ENCODE peak calls at places on chromosomes 4 and X, in eight cellular contexts. Y is esophagus squamous epithelium, L is psoas muscle, U is epithelial cell of prostate, Z is cardiac muscle cell, D is substantia nigra, X is right atrium auricular region, H is K562. W is an unnamed sample.

GRCh38 chrX:69082055-69082752 is 83.0 kb downstream of the PJA1 start:
- DNase-seq in Z (no peak), D (no peak), H (peak), U (no peak), L (no peak), Y (no peak), X (no peak), W (no peak)

GRCh38 chrX:124212622-124213021 is 119.8 kb upstream of the TEX13D start:
- DNase-seq in H (no peak), Y (no peak), Z (no peak), L (no peak), D (no peak), X (no peak), U (no peak), W (no peak)

GRCh38 chrX:131146702-131147101 is 88.6 kb downstream of the ARHGAP36 start:
- DNase-seq in H (no peak), U (no peak), Z (no peak), X (no peak), Y (no peak), L (no peak), D (no peak), W (no peak)

GRCh38 chr4:27084685-27085356 is 224.2 kb downstream of the STIM2 start:
- DNase-seq in U (no peak), X (no peak), H (peak), L (peak), Y (no peak), Z (peak), D (peak), W (peak)

GRCh38 chr4:82969414-82969813 is 41.2 kb downstream of the LIN54 start:
- DNase-seq in H (no peak), D (no peak), Y (no peak), Z (no peak), X (no peak), L (no peak), U (no peak), W (no peak)

GRCh38 chr4:99808260-99808857 is 8.3 kb upstream of the DAPP1 start:
- DNase-seq in Y (no peak), H (peak), X (peak), U (no peak), L (peak), D (no peak), Z (peak), W (no peak)

GRCh38 chr4:114654607-114655006 is 56.0 kb downstream of the UGT8 start:
- DNase-seq in U (no peak), H (no peak), X (no peak), Y (no peak), Z (no peak), L (no peak), D (no peak), W (no peak)

GRCh38 chr4:140400111-140400510 is 26.7 kb downstream of the SCOC start:
- DNase-seq in L (no peak), U (no peak), Y (no peak), H (no peak), D (no peak), Z (no peak), X (no peak), W (no peak)

GRCh38 chr4:98334461-98334860 is 73.3 kb downstream of the RAP1GDS1 start:
- DNase-seq in L (no peak), Y (no peak), H (no peak), X (no peak), U (no peak), D (no peak), Z (no peak), W (no peak)

GRCh38 chr4:76626686-76627465 is 191.8 kb downstream of the SHROOM3 start:
- DNase-seq in H (peak), L (no peak), X (no peak), Z (peak), D (no peak), Y (no peak), U (no peak), W (no peak)

GRCh38 chr4:98747659-98748091 is 89.3 kb upstream of the TSPAN5 start:
- DNase-seq in Z (no peak), L (no peak), U (no peak), H (no peak), X (no peak), D (no peak), Y (no peak), W (no peak)

GRCh38 chr4:127775843-127776242 is 6.3 kb upstream of the HSPA4L start:
- DNase-seq in H (no peak), D (no peak), X (no peak), U (no peak), Y (no peak), L (no peak), Z (no peak), W (no peak)

GRCh38 chr4:25580633-25581467 is 74.8 kb upstream of the SLC34A2 start:
- DNase-seq in D (no peak), Z (no peak), L (no peak), H (no peak), U (no peak), Y (no peak), X (no peak), W (no peak)

GRCh38 chr4:143559757-143560147 is 46.2 kb downstream of the SMARCA5 start:
- DNase-seq in L (no peak), D (no peak), X (no peak), Z (peak), U (no peak), H (no peak), Y (no peak), W (no peak)

GRCh38 chr4:103887191-103887590 is 167.4 kb upstream of the TACR3 start:
- DNase-seq in L (no peak), X (no peak), Y (no peak), D (no peak), U (no peak), Z (no peak), H (no peak), W (no peak)

GRCh38 chrX:154749856-154750255 is 1.0 kb downstream of the GAB3 start:
- DNase-seq in U (no peak), Y (no peak), Z (peak), H (peak), L (no peak), X (no peak), D (no peak), W (no peak)

GRCh38 chr4:159506801-159507517 is 404.1 kb downstream of the RAPGEF2 start:
- DNase-seq in X (no peak), H (no peak), Y (no peak), D (no peak), U (no peak), L (no peak), Z (no peak), W (no peak)

GRCh38 chr4:28518781-28519180 is 1658.1 kb downstream of the STIM2 start:
- DNase-seq in Z (no peak), Y (no peak), U (no peak), L (no peak), D (no peak), H (no peak), X (no peak), W (no peak)

GRCh38 chr4:186719925-186720694 is 3.5 kb downstream of the FAT1 start:
- DNase-seq in D (no peak), X (no peak), Z (peak), H (peak), L (no peak), Y (no peak), U (no peak), W (no peak)

GRCh38 chr4:26731342-26731741 is 129.3 kb upstream of the STIM2 start:
- DNase-seq in D (no peak), H (no peak), Y (no peak), Z (no peak), U (no peak), L (no peak), X (no peak), W (no peak)

GRCh38 chrX:107576841-107577240 is 51.5 kb upstream of the PRPS1 start:
- DNase-seq in L (no peak), H (no peak), Z (no peak), Y (no peak), U (no peak), X (no peak), D (no peak), W (no peak)

GRCh38 chrX:53682885-53683555 is 3.5 kb downstream of the HUWE1 start:
- DNase-seq in X (no peak), D (no peak), Y (no peak), Z (peak), H (peak), U (no peak), L (peak), W (no peak)

GRCh38 chrX:25968920-25969319 is 169.2 kb upstream of the MAGEB18 start:
- DNase-seq in Y (no peak), X (no peak), U (no peak), H (peak), D (no peak), Z (peak), L (no peak), W (no peak)

GRCh38 chr4:160423879-160424451 is 1321.1 kb downstream of the RAPGEF2 start:
- DNase-seq in Y (no peak), Z (peak), D (no peak), L (no peak), X (no peak), H (no peak), U (peak), W (no peak)

GRCh38 chrX:103399744-103400143 is 23.4 kb downstream of the BEX3 start:
- DNase-seq in D (no peak), Z (no peak), H (no peak), L (no peak), Y (no peak), X (no peak), U (no peak), W (no peak)

GRCh38 chr4:69092190-69092589 is 4.1 kb upstream of the UGT2B7 start:
- DNase-seq in L (no peak), D (no peak), Y (no peak), U (peak), X (no peak), Z (peak), H (no peak), W (no peak)

GRCh38 chrX:104315555-104315954 is 60.8 kb upstream of the ESX1 start:
- DNase-seq in H (no peak), D (no peak), U (no peak), Z (peak), X (no peak), L (no peak), Y (no peak), W (no peak)

GRCh38 chr4:165905405-165906027 is 32.5 kb downstream of the TLL1 start:
- DNase-seq in D (no peak), Z (peak), U (peak), X (no peak), L (no peak), H (no peak), Y (no peak), W (no peak)

GRCh38 chr4:126938023-126938422 is 694.7 kb upstream of the INTU start:
- DNase-seq in Y (no peak), D (no peak), X (no peak), L (no peak), H (no peak), Z (no peak), U (no peak), W (no peak)

GRCh38 chr4:182770259-182770968 is 146.8 kb downstream of the DCTD start:
- DNase-seq in L (no peak), X (no peak), D (no peak), Y (no peak), Z (no peak), H (no peak), U (no peak), W (no peak)

GRCh38 chrX:148416931-148417330 is 83.5 kb upstream of the AFF2 start:
- DNase-seq in Z (peak), X (no peak), U (no peak), L (no peak), Y (no peak), H (no peak), D (no peak), W (no peak)

GRCh38 chrX:123277347-123277746 is 93.3 kb downstream of the GRIA3 start:
- DNase-seq in Y (no peak), X (no peak), L (no peak), U (no peak), Z (no peak), D (no peak), H (no peak), W (no peak)

GRCh38 chr4:123479944-123480343 is 83.3 kb downstream of the SPRY1 start:
- DNase-seq in X (no peak), Z (peak), Y (no peak), U (peak), L (no peak), D (no peak), H (peak), W (no peak)

GRCh38 chrX:97797076-97797475 is 913.4 kb downstream of the RPA4 start:
- DNase-seq in Z (no peak), H (no peak), X (no peak), L (no peak), U (no peak), Y (no peak), D (no peak), W (no peak)

DNA sequence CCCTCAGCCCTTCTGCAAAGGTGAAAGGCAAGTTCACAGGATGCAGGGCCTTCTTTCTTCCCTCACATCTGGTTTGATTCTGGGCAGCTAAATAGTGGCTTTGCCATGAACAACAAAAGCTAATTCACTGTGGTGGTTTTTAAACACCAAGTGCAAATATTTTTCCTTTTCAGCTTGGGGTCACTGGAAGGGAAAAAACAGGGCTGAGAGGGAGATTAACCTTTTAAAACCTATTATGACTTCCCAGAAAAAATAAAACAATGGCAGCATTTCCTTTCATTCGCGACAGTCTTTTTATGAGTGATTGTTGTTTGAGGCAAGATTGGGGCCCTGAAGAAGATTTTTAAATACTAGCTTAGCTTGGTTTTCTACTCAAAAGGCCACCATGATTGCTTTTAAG is 103.7 kb upstream of the SCML1 start:
- DNase-seq in Z (no peak), U (no peak), X (no peak), D (no peak), Y (no peak), H (no peak), L (no peak), W (no peak)
- H3K27ac ChIP-seq in Z (no peak), U (peak), X (no peak), D (no peak), Y (peak), H (no peak), L (no peak), W (no peak)

GRCh38 chr4:78629991-78630541 is 78.5 kb downstream of the ANXA3 start:
- DNase-seq in L (no peak), Z (no peak), U (no peak), D (no peak), H (peak), X (no peak), Y (no peak), W (no peak)
- H3K27ac ChIP-seq in L (no peak), Z (peak), U (peak), D (peak), H (peak), X (peak), Y (peak), W (peak)

DNA sequence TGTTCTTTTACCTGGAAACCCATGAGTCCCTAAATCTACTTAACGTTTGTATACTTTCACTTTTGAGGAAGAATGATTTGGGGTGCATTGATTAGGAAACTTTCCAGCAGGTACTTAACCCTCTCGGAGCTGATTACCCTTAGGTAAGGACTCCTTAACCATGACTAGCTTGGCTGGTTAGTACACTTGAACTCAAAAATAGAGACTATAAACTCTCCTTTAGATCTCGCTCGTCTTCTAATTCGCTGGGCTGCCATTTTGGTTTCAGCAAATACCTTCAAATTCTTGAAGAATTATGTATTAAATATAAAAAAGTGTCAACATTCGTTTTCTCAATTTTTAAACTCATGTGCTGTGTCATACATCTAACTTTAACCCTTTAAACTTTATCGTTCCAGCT is 2.0 kb downstream of the USP9X start:
- DNase-seq in H (no peak), D (no peak), U (no peak), L (no peak), X (no peak), Z (no peak), Y (no peak), W (no peak)
- H3K27ac ChIP-seq in H (peak), D (no peak), U (peak), L (peak), X (peak), Z (peak), Y (peak), W (no peak)

GRCh38 chr4:87042986-87043820 is 108.4 kb downstream of the AFF1 start:
- DNase-seq in L (no peak), Z (no peak), H (no peak), D (no peak), U (no peak), Y (no peak), X (no peak), W (no peak)
- H3K27ac ChIP-seq in L (peak), Z (peak), H (no peak), D (peak), U (no peak), Y (peak), X (peak), W (no peak)

DNA sequence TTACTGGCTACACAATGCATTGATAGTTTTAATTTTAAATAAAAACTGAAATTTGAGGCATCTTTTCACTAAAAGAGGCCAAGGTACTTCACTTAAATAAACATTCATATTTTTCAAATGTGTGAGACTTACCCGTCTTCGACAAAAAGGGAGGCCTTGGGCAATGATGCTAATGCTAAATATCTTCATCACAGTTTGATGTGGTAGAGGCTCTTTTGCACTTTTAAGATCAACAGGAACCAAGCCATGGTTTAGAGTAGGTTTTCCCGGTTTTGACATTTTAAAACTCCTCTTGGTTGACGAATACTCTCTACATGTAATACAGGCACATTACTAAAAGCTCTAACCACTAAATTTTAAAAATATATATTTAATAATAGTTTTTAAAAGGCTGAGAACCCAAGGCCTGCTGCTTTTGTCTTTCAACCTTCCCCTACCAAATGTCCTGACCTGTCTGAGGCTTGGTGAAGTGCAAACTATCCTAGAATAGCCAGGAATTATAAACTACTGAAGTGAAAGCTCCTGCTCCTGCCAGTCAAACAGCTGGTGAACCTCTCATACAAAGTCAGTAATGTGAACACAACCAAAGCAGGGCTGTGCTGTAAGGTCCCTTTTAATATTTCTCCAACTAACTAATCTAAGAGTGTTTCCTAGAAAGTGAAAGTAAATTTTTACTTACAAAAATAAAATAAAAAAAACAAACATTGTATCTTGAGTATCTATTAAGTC is 153.7 kb downstream of the FBXW7 start:
- DNase-seq in Y (no peak), L (no peak), D (no peak), X (no peak), Z (peak), H (no peak), U (no peak), W (no peak)
- H3K27ac ChIP-seq in Y (peak), L (peak), D (no peak), X (peak), Z (peak), H (no peak), U (no peak), W (no peak)

DNA sequence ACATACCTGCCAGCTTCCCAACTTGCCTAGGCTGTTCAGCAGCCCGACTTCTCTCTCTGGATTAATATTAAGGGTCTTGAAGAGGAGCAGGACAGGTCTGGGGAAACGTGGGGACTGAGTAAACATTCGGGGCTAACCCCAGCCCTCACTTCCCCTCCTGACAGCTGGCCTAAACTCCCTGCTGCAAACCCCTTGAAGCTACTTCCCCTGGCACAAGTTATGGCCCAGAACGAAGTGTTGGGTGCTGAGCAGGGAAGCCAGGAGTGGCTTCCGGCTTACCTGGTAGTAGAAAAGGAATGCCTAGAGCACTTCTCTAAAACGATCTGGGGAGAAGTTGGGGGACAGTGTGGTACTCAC is 200.0 kb downstream of the BCOR start:
- DNase-seq in U (no peak), Z (no peak), Y (no peak), D (no peak), H (no peak), X (no peak), L (no peak), W (no peak)
- H3K27ac ChIP-seq in U (peak), Z (no peak), Y (peak), D (no peak), H (no peak), X (peak), L (no peak), W (no peak)

GRCh38 chr4:13984996-13985780 is 357.7 kb upstream of the BOD1L1 start:
- DNase-seq in Z (peak), U (no peak), D (no peak), Y (no peak), L (no peak), X (no peak), H (no peak), W (no peak)
- H3K27ac ChIP-seq in Z (no peak), U (no peak), D (no peak), Y (no peak), L (no peak), X (no peak), H (no peak), W (no peak)

GRCh38 chr4:48180234-48180633 is 46.2 kb upstream of the TXK start:
- DNase-seq in D (no peak), U (no peak), Z (peak), X (no peak), Y (no peak), H (no peak), L (no peak), W (no peak)
- H3K27ac ChIP-seq in D (no peak), U (no peak), Z (no peak), X (no peak), Y (no peak), H (no peak), L (no peak), W (no peak)

GRCh38 chr4:174457468-174457867 is 64.8 kb downstream of the HPGD start:
- DNase-seq in H (no peak), Z (no peak), U (no peak), D (no peak), Y (no peak), X (no peak), L (no peak), W (no peak)
- H3K27ac ChIP-seq in H (no peak), Z (no peak), U (no peak), D (no peak), Y (peak), X (no peak), L (no peak), W (no peak)

W was measured in caudate nucleus.